ENCODE peak calls at places on chromosome 5, in four cellular contexts. C is colonic mucosa, E is cardiac fibroblast, Q is adipocyte. W is an unnamed sample.

GRCh38 chr5:159559337-159559736 is 229.1 kb upstream of the IL12B start:
- DNase-seq in C (no peak), Q (no peak), E (no peak), W (no peak)

GRCh38 chr5:86572825-86573224 is 44.9 kb upstream of the COX7C start:
- DNase-seq in Q (no peak), E (no peak), C (no peak), W (no peak)

GRCh38 chr5:157343842-157344790 is 78.2 kb downstream of the CYFIP2 start:
- DNase-seq in Q (no peak), C (no peak), E (no peak), W (no peak)

GRCh38 chr5:87099967-87100366 is 167.7 kb upstream of the RASA1 start:
- DNase-seq in Q (no peak), C (no peak), E (no peak), W (no peak)

GRCh38 chr5:96288845-96289185 is 144.2 kb downstream of the PCSK1 start:
- DNase-seq in C (no peak), Q (peak), E (peak), W (peak)

GRCh38 chr5:173925449-173926071 is 37.4 kb downstream of the CPEB4 start:
- DNase-seq in Q (peak), E (peak), C (peak), W (no peak)

GRCh38 chr5:119166026-119166425 is 95.1 kb downstream of the DMXL1 start:
- DNase-seq in C (no peak), E (no peak), Q (no peak), W (no peak)

GRCh38 chr5:179297026-179297425 is 48.2 kb downstream of the ADAMTS2 start:
- DNase-seq in C (no peak), E (no peak), Q (no peak), W (no peak)

GRCh38 chr5:118989816-118990215 is 1.5 kb upstream of the DTWD2 start:
- DNase-seq in E (no peak), C (no peak), Q (no peak), W (no peak)

GRCh38 chr5:132873119-132873929 is at the start of gene LEAP2:
- DNase-seq in E (no peak), C (no peak), Q (no peak), W (no peak)

GRCh38 chr5:106312360-106312759 is 1358.4 kb downstream of the EFNA5 start:
- DNase-seq in C (no peak), E (peak), Q (peak), W (peak)

GRCh38 chr5:35436441-35437057 is 181.1 kb upstream of the SPEF2 start:
- DNase-seq in C (peak), E (peak), Q (peak), W (no peak)

GRCh38 chr5:149550267-149550582 is 1.0 kb downstream of the CSNK1A1 start:
- DNase-seq in E (peak), Q (peak), C (no peak), W (peak)

GRCh38 chr5:38453921-38454320 is 102.5 kb downstream of the LIFR start:
- DNase-seq in C (no peak), Q (no peak), E (no peak), W (no peak)

GRCh38 chr5:34756781-34757624 is 82.0 kb upstream of the TTC23L start:
- DNase-seq in C (peak), E (no peak), Q (no peak), W (no peak)

GRCh38 chr5:9712506-9713285 is 82.5 kb upstream of the TAS2R1 start:
- DNase-seq in Q (peak), E (peak), C (no peak), W (peak)

GRCh38 chr5:59724482-59725392 is 168.8 kb downstream of the PDE4D start:
- DNase-seq in Q (peak), E (peak), C (peak), W (no peak)

GRCh38 chr5:2531318-2531717 is 220.2 kb downstream of the IRX2 start:
- DNase-seq in E (no peak), C (no peak), Q (no peak), W (no peak)

GRCh38 chr5:20087299-20087698 is 99.3 kb upstream of the CDH18 start:
- DNase-seq in E (no peak), Q (no peak), C (no peak), W (no peak)
- H3K4me3 ChIP-seq in E (no peak), Q (no peak), C (no peak), W (no peak)

DNA sequence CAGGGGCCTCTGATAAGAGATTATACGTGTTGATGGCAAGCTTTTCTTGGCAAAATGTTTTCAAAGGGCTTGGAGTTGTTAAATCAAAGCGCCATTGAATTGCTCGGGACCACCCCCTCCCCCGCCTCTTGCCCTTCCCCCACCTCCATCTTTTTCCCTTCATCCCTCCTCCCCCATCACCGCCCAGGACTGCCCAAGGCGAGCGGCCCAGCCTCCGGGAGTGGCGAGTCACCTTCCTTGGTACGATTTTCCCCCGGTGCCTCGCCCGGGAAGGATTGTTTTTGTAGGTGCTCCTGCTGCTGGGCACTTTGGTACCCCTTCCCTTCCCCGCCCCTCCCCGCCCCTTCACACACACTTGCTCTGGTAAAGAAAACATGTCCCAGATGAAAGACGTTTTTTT is 61.2 kb downstream of the TMEM174 start:
- DNase-seq in Q (no peak), E (no peak), C (no peak), W (no peak)
- H3K4me3 ChIP-seq in Q (no peak), E (no peak), C (peak), W (no peak)

GRCh38 chr5:41848983-41849382 is 21.2 kb downstream of the OXCT1 start:
- DNase-seq in Q (no peak), C (no peak), E (no peak), W (no peak)
- H3K4me3 ChIP-seq in Q (no peak), C (no peak), E (no peak), W (no peak)

DNA sequence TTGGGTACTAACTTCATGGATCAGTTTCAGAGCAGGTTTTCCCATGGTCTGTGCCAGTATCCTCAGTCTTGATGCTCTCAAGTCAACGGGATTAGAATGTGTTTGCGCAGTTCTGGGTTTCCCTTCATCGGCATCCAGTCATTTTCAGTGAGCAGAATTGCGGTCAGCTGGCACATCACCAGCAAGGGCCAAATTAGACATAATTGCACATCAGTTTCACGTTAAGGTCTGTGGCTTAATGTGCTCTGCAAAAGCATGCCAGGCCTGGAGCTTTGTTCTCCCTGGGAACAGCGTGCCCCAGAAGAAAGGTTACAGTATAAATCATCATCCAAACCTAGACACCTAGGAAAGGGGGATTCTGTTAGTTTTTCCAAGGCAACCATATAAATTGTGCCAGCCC is 22.9 kb downstream of the IQGAP2 start:
- DNase-seq in E (no peak), Q (no peak), C (no peak), W (no peak)
- H3K4me3 ChIP-seq in E (no peak), Q (no peak), C (no peak), W (no peak)

GRCh38 chr5:65334077-65334476 is 147.6 kb downstream of the ADAMTS6 start:
- DNase-seq in C (peak), Q (no peak), E (no peak), W (no peak)
- H3K4me3 ChIP-seq in C (no peak), Q (no peak), E (no peak), W (no peak)

GRCh38 chr5:14131855-14132503 is 11.2 kb upstream of the TRIO start:
- DNase-seq in E (no peak), Q (no peak), C (no peak), W (no peak)

GRCh38 chr5:14134086-14134485 is 9.1 kb upstream of the TRIO start:
- DNase-seq in Q (no peak), E (no peak), C (no peak), W (no peak)

GRCh38 chr5:14135621-14136020 is 7.5 kb upstream of the TRIO start:
- DNase-seq in C (no peak), Q (no peak), E (no peak), W (no peak)

GRCh38 chr5:14134771-14135170 is 8.4 kb upstream of the TRIO start:
- DNase-seq in E (no peak), C (no peak), Q (no peak), W (no peak)

DNA sequence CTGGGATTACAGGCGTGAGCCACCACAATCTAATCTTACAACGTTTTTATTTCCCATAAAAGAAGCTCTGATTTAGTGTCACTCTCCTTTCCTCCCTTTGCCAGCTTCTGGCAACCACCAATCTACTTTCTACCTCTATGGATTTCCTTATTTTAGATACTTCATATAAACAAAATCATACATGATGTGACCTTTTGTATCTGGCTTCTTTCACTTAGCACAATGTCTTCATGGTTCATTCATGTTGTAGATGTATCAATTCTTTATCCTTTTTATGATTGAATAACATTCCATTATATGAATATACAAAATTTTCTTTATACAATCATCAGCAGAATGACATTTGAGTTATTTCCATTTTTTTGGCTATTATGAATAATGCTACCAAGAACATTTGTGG is 9.7 kb upstream of the TRIO start:
- DNase-seq in Q (no peak), E (no peak), C (no peak), W (no peak)
- H3K4me3 ChIP-seq in Q (no peak), E (no peak), C (no peak), W (no peak)

GRCh38 chr5:134539732-134540131 is 14.3 kb downstream of the JADE2 start:
- DNase-seq in C (no peak), Q (no peak), E (no peak), W (no peak)
- H3K4me3 ChIP-seq in C (no peak), Q (no peak), E (no peak), W (no peak)

DNA sequence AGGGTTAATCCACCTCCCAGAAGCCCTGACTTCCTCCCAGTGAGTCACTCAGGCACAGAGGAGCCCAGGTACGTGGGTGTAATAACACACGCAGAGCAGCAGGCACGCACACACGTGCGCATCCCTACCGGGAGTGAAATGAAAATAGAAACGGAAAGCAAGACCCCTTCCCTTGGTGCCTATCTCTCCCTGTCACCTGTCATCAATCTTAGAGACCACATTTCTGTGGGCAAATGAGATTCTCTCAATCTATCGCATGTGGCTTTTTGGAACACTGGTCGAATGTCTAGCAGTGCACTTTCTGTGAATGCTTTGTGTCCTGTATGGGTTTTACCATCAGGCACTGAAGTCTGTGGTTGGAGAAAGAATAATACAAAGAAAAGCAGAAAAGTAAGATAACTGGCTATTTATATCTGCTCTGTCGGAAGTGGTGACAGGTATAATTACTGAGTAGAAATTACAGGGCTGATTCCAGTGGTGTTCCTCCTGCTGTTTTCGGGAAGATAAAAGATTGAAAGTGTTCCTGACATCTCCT is 137.7 kb upstream of the GRIA1 start:
- DNase-seq in Q (peak), E (no peak), C (no peak), W (peak)
- H3K4me3 ChIP-seq in Q (no peak), E (no peak), C (no peak), W (no peak)

GRCh38 chr5:56270058-56270457 is 36.9 kb upstream of the ANKRD55 start:
- DNase-seq in E (no peak), C (no peak), Q (no peak), W (no peak)

GRCh38 chr5:56259002-56259511 is 25.9 kb upstream of the ANKRD55 start:
- DNase-seq in Q (peak), E (peak), C (no peak), W (peak)

GRCh38 chr5:56262269-56262668 is 29.1 kb upstream of the ANKRD55 start:
- DNase-seq in C (no peak), E (no peak), Q (no peak), W (no peak)

GRCh38 chr5:56269216-56269927 is 36.2 kb upstream of the ANKRD55 start:
- DNase-seq in Q (peak), E (peak), C (no peak), W (peak)

DNA sequence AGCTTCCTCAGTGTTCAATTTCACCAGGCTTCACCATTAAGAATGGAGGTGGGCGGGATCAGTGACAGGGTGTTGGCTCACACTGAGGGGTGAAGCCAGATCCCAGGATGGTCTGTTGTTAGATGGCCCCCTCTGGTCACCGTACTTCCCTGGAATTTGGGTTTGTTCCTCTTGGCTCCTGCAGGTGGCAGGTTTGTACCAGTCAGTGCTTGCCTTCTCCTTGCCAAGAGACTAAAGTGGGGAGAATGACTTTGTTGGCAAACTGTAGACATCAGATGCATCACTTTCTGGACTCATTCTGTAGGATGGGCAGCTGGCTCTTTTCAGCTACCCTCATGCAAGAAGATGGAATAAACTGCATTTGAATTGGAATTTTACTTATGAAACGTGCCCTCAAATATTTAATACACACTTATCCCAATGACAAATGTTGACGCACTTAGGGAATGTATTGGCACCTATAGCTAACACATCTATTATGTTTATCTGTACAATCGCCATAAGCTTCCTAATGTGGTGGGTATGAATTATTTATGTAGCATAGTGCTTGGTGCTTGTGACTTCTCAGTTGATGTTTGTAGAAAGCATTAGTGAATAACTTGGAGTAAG is 31.4 kb upstream of the ANKRD55 start:
- DNase-seq in Q (peak), E (peak), C (no peak), W (no peak)
- H3K4me3 ChIP-seq in Q (no peak), E (no peak), C (no peak), W (no peak)

W was measured in skeletal muscle cell.